ENCODE peak calls at places on chromosomes 16 and 17, in ten cellular contexts. W, L, T, Z, D, F, N, H, K and B are unnamed samples. For H3K4me1, the result is how much of the 10 kb centered on the place peaks cover.

GRCh38 chr17:74691151-74691550 is 21.6 kb downstream of the CD300LF start:
- DNase-seq in W (no peak), L (no peak), T (no peak), Z (no peak), D (no peak), F (no peak), N (no peak), H (no peak), K (no peak), B (no peak)

GRCh38 chr17:40022497-40022896 is 7.3 kb downstream of the CSF3 start:
- DNase-seq in W (no peak), L (no peak), T (no peak), Z (no peak), D (no peak), F (no peak), N (no peak), H (no peak), K (no peak), B (no peak)

GRCh38 chr17:38702900-38703741 is 2.0 kb upstream of the MLLT6 start:
- DNase-seq in W (peak), L (no peak), T (no peak), Z (no peak), D (no peak), F (no peak), N (no peak), H (no peak), K (no peak), B (no peak)

GRCh38 chr16:77553130-77553529 is 118.3 kb upstream of the ADAMTS18 start:
- DNase-seq in W (no peak), L (no peak), T (no peak), Z (no peak), D (no peak), F (no peak), N (no peak), H (no peak), K (no peak), B (no peak)

GRCh38 chr16:47033176-47033575 is 59.7 kb upstream of the DNAJA2 start:
- DNase-seq in W (no peak), L (peak), T (no peak), Z (no peak), D (no peak), F (no peak), N (no peak), H (no peak), K (no peak), B (no peak)

GRCh38 chr16:56911771-56912541 is 20.0 kb upstream of the HERPUD1 start:
- DNase-seq in W (peak), L (peak), T (no peak), Z (no peak), D (no peak), F (no peak), N (no peak), H (no peak), K (no peak), B (no peak)

GRCh38 chr17:39751637-39752036 is 13.9 kb downstream of the GRB7 start:
- DNase-seq in W (no peak), L (no peak), T (no peak), Z (no peak), D (no peak), F (no peak), N (no peak), H (no peak), K (peak), B (no peak)

GRCh38 chr16:86029131-86029741 is 130.3 kb downstream of the IRF8 start:
- DNase-seq in W (no peak), L (no peak), T (no peak), Z (no peak), D (no peak), F (no peak), N (no peak), H (no peak), K (peak), B (no peak)

GRCh38 chr17:49676276-49676868 is 1.5 kb downstream of the SPOP start:
- DNase-seq in W (peak), L (no peak), T (no peak), Z (peak), D (no peak), F (no peak), N (no peak), H (no peak), K (no peak), B (no peak)

GRCh38 chr17:61354895-61355294 is 44.7 kb upstream of the TBX2 start:
- DNase-seq in W (no peak), L (no peak), T (no peak), Z (no peak), D (no peak), F (no peak), N (no peak), H (no peak), K (no peak), B (no peak)

DNA sequence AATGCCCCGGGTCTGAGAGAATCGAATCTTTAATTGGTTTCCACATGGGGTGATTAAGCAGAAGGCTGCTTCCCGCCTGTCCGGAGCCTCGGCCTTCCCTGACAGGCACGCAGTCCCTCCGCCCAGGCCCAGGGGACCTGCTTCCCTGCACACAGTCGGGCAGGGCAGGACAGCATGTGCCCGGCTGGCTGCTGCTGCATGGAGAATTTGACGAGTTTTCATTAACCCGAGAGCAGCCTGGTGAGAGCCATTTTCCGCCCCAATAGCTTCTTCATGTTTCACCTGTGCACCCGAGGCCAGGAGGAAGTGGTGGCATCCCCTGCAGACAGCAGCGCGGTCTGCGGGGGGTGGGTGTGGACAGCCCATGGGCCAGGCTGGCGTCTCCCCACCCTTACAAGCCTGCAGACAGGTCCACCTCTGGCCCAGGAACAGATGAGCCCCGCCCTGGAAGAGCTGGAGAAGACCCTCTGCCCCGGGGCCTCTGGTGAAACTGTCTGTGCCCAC is 67.1 kb downstream of the KLHDC4 start:
- DNase-seq in W (no peak), L (no peak), T (no peak), Z (no peak), D (no peak), F (no peak), N (no peak), H (no peak), K (no peak), B (no peak)
- TF ChIP-seq POLR2A in W (no peak), L (no peak), T (no peak), Z (no peak), D (no peak), F (no peak), N (no peak), H (no peak), K (no peak), B (no peak)

GRCh38 chr16:4257646-4258556 is 14.9 kb downstream of the TFAP4 start:
- DNase-seq in W (no peak), L (peak), T (no peak), Z (no peak), D (no peak), F (no peak), N (no peak), H (no peak), K (no peak), B (no peak)
- TF ChIP-seq CTCF in W (no peak), L (no peak), T (no peak), Z (no peak), D (no peak), F (no peak), N (no peak), H (no peak), K (no peak), B (no peak)

GRCh38 chr16:78750611-78751010 is 651.2 kb downstream of the WWOX start:
- DNase-seq in W (no peak), L (no peak), T (no peak), Z (no peak), D (no peak), F (no peak), N (no peak), H (no peak), K (no peak), B (no peak)
- H3K4me1 ChIP-seq in W (under half), L (under half), T (under half), Z (under half), D (under half), F (under half), N (under half), H (under half), K (under half), B (under half)

GRCh38 chr17:4586043-4586442 is 1.7 kb downstream of the SMTNL2 start:
- DNase-seq in W (no peak), L (no peak), T (no peak), Z (no peak), D (no peak), F (no peak), N (no peak), H (no peak), K (no peak), B (no peak)
- TF ChIP-seq POLR2A in W (no peak), L (no peak), T (no peak), Z (no peak), D (no peak), F (no peak), N (no peak), H (no peak), K (no peak), B (no peak)

GRCh38 chr16:9219811-9220210 is 128.4 kb downstream of the HAPSTR1 start:
- DNase-seq in W (no peak), L (no peak), T (no peak), Z (no peak), D (no peak), F (no peak), N (no peak), H (no peak), K (no peak), B (no peak)

GRCh38 chr16:9226924-9227323 is 135.5 kb downstream of the HAPSTR1 start:
- DNase-seq in W (no peak), L (no peak), T (no peak), Z (no peak), D (no peak), F (no peak), N (no peak), H (no peak), K (no peak), B (no peak)

DNA sequence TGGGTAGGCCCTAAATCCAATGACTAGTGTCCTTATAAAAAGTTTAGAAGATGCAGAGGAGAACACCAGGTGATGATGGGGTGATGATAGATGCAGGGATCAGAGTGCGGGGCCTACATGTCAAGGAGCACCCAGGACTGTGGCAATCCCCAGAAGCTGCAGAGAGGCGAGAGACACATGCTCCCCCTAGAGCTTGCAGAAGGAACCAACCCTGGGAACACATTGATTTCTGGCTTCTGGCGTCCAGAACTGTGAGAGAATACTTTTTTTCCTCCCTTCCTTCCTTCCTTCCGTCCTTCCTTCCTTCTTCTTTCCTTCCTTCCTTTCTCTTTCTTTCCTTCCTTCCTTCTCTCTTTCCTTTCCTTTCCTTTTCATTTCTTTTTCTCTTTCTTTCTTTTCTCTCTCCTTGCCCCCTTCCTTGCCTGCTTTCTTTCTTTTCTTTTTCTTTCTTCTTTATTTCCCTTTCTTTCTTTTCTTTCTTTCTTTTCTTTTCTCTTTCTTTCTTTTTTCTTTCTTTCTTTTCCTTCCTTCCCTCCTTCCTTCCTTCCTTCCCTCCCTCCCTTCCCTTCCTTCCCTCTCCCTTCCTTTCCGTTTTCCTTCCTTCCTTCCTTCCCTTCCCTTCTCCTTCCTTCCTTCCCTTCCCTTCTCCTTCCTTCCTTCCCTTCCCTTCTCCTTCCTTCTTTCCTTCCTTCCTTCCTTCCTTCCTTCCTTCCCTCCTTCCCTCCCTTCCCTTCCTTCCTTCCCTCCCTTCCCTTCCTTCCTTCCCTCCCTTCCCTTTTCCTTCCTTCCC is 134.3 kb downstream of the HAPSTR1 start:
- DNase-seq in W (no peak), L (no peak), T (peak), Z (peak), D (no peak), F (no peak), N (peak), H (no peak), K (no peak), B (no peak)
- TF ChIP-seq CTCF in W (no peak), L (no peak), T (peak), Z (peak), D (no peak), F (peak), N (peak), H (no peak), K (no peak), B (no peak)

GRCh38 chr17:81517009-81517338 is 4.4 kb upstream of the ACTG1 start:
- DNase-seq in W (no peak), L (no peak), T (no peak), Z (no peak), D (no peak), F (no peak), N (no peak), H (no peak), K (no peak), B (no peak)

GRCh38 chr17:81515530-81516041 is 3.0 kb upstream of the ACTG1 start:
- DNase-seq in W (no peak), L (no peak), T (no peak), Z (no peak), D (peak), F (no peak), N (no peak), H (no peak), K (no peak), B (no peak)

GRCh38 chr17:81514735-81515529 is 2.3 kb upstream of the ACTG1 start:
- DNase-seq in W (peak), L (peak), T (peak), Z (peak), D (peak), F (no peak), N (peak), H (peak), K (peak), B (no peak)

GRCh38 chr17:81517339-81518112 is 4.9 kb upstream of the ACTG1 start:
- DNase-seq in W (no peak), L (no peak), T (no peak), Z (no peak), D (peak), F (no peak), N (no peak), H (no peak), K (no peak), B (no peak)

DNA sequence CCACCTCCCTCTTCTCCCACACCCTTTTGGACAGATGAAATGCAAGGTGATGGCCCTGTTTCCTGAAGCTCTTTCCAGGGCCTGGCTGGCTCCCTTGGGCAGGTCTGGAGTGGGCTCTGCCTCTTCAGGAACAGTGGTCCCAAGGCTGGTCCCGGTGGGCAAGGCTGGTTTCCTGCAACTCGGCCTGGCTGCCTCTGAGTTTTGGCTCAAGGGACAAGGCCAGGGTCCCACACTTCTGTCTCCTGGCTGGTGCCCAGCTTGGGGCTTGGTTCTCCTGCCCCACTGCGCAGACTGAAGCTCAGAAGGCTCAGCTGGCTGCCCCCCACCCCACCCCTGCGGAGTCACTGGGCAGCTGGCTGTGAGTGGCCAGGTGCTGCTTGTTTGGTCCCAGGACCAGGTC is 3.8 kb upstream of the ACTG1 start:
- DNase-seq in W (no peak), L (no peak), T (no peak), Z (no peak), D (peak), F (no peak), N (no peak), H (no peak), K (no peak), B (no peak)
- H3K4me1 ChIP-seq in W (half or more), L (under half), T (under half), Z (under half), D (under half), F (under half), N (under half), H (half or more), K (under half), B (half or more)

GRCh38 chr17:63698886-63699637 is 863 bp downstream of the LIMD2 start:
- DNase-seq in W (peak), L (no peak), T (no peak), Z (no peak), D (no peak), F (no peak), N (no peak), H (no peak), K (no peak), B (peak)
- TF ChIP-seq POLR2A in W (no peak), L (no peak), T (no peak), Z (no peak), D (no peak), F (no peak), N (no peak), H (no peak), K (no peak), B (peak)